ENCODE peak calls at places on chromosomes 6 and 20, in seven cellular contexts. U is mesenchymal stem cell, E is neuronal stem cell, L is H9, V is IMR-90, W is H1, N is trophoblast cell. A is an unnamed sample.

GRCh38 chr6:107730106-107730505 is 94.0 kb downstream of the SCML4 start:
- DNase-seq in U (no peak), E (no peak), L (no peak), V (no peak), W (no peak), N (no peak), A (no peak)

GRCh38 chr20:63058696-63059335 is 52.1 kb upstream of the BHLHE23 start:
- DNase-seq in U (no peak), E (no peak), L (peak), V (no peak), W (peak), N (no peak), A (peak)

GRCh38 chr6:27088068-27088467 is 159.4 kb upstream of the PRSS16 start:
- DNase-seq in U (no peak), E (no peak), L (no peak), V (no peak), W (no peak), N (no peak), A (no peak)

GRCh38 chr20:7459123-7459522 is 481.1 kb downstream of the HAO1 start:
- DNase-seq in U (peak), E (no peak), L (no peak), V (no peak), W (no peak), N (no peak), A (no peak)

GRCh38 chr20:58722877-58723627 is 30.5 kb downstream of the NPEPL1 start:
- DNase-seq in U (no peak), E (no peak), L (no peak), V (no peak), W (peak), N (no peak), A (no peak)

GRCh38 chr6:43728586-43728985 is 41.0 kb upstream of the MRPS18A start:
- DNase-seq in U (no peak), E (no peak), L (no peak), V (no peak), W (no peak), N (no peak), A (no peak)

GRCh38 chr6:163750436-163751031 is 336.0 kb downstream of the QKI start:
- DNase-seq in U (no peak), E (no peak), L (no peak), V (no peak), W (no peak), N (no peak), A (no peak)

GRCh38 chr20:60011512-60012507 is 53.6 kb downstream of the CDH26 start:
- DNase-seq in U (no peak), E (no peak), L (no peak), V (no peak), W (no peak), N (no peak), A (no peak)

GRCh38 chr20:2809690-2810089 is 5.1 kb upstream of the C20orf141 start:
- DNase-seq in U (no peak), E (no peak), L (no peak), V (no peak), W (no peak), N (peak), A (no peak)

GRCh38 chr6:116111552-116112528 is 11.2 kb downstream of the NT5DC1 start:
- DNase-seq in U (peak), E (no peak), L (peak), V (peak), W (peak), N (peak), A (peak)

GRCh38 chr6:53273356-53273755 is 75.4 kb downstream of the ELOVL5 start:
- DNase-seq in U (no peak), E (no peak), L (no peak), V (no peak), W (no peak), N (no peak), A (no peak)

GRCh38 chr6:143971453-143971852 is 36.6 kb downstream of the PLAGL1 start:
- DNase-seq in U (no peak), E (no peak), L (no peak), V (peak), W (no peak), N (no peak), A (no peak)

GRCh38 chr6:117783280-117783679 is 108.0 kb downstream of the NUS1 start:
- DNase-seq in U (no peak), E (peak), L (no peak), V (no peak), W (no peak), N (no peak), A (peak)

GRCh38 chr6:128725271-128726233 is 157.4 kb upstream of the LAMA2 start:
- DNase-seq in U (peak), E (peak), L (no peak), V (peak), W (no peak), N (peak), A (peak)

GRCh38 chr6:10518461-10519216 is 2.5 kb upstream of the GCNT2 start:
- DNase-seq in U (peak), E (no peak), L (no peak), V (peak), W (no peak), N (peak), A (peak)

GRCh38 chr6:94376876-94377275 is 957.5 kb upstream of the EPHA7 start:
- DNase-seq in U (peak), E (no peak), L (no peak), V (no peak), W (no peak), N (no peak), A (no peak)

GRCh38 chr20:61849822-61850221 is 215.9 kb downstream of the TAF4 start:
- DNase-seq in U (no peak), E (no peak), L (no peak), V (no peak), W (no peak), N (no peak), A (no peak)

GRCh38 chr6:658244-658643 is 1.3 kb upstream of the HUS1B start:
- DNase-seq in U (peak), E (no peak), L (no peak), V (peak), W (no peak), N (peak), A (no peak)

GRCh38 chr6:139981810-139982550 is 607.5 kb upstream of the CITED2 start:
- DNase-seq in U (peak), E (peak), L (peak), V (peak), W (no peak), N (peak), A (peak)

GRCh38 chr20:10578607-10579006 is 95.2 kb downstream of the JAG1 start:
- DNase-seq in U (peak), E (no peak), L (no peak), V (peak), W (no peak), N (no peak), A (no peak)

GRCh38 chr6:160573943-160574342 is 90.1 kb downstream of the LPA start:
- DNase-seq in U (no peak), E (no peak), L (no peak), V (no peak), W (no peak), N (no peak), A (no peak)

GRCh38 chr6:130912451-130912850 is 85.2 kb downstream of the SMLR1 start:
- DNase-seq in U (no peak), E (no peak), L (no peak), V (no peak), W (no peak), N (no peak), A (no peak)

GRCh38 chr20:10747019-10747418 is 73.2 kb upstream of the JAG1 start:
- DNase-seq in U (no peak), E (peak), L (no peak), V (no peak), W (no peak), N (peak), A (no peak)

GRCh38 chr6:157649311-157650260 is 173.5 kb upstream of the SNX9 start:
- DNase-seq in U (no peak), E (no peak), L (no peak), V (no peak), W (no peak), N (no peak), A (no peak)

GRCh38 chr6:109059591-109060021 is 35.0 kb downstream of the SESN1 start:
- DNase-seq in U (peak), E (no peak), L (no peak), V (peak), W (no peak), N (no peak), A (no peak)

GRCh38 chr6:80343511-80343910 is 237.0 kb downstream of the BCKDHB start:
- DNase-seq in U (no peak), E (no peak), L (no peak), V (peak), W (no peak), N (no peak), A (no peak)

GRCh38 chr6:141265748-141266647 is 866.7 kb upstream of the GJE1 start:
- DNase-seq in U (no peak), E (no peak), L (no peak), V (no peak), W (no peak), N (no peak), A (peak)

GRCh38 chr6:142872376-142872775 is 72.6 kb downstream of the HIVEP2 start:
- DNase-seq in U (no peak), E (no peak), L (no peak), V (peak), W (no peak), N (no peak), A (no peak)

GRCh38 chr6:116136933-116137340 is 11.0 kb upstream of the COL10A1 start:
- DNase-seq in U (no peak), E (no peak), L (no peak), V (no peak), W (no peak), N (no peak), A (no peak)

GRCh38 chr20:16701296-16701695 is 28.5 kb upstream of the SNRPB2 start:
- DNase-seq in U (no peak), E (no peak), L (peak), V (no peak), W (no peak), N (peak), A (peak)

GRCh38 chr6:143119260-143119659 is 58.6 kb downstream of the AIG1 start:
- DNase-seq in U (no peak), E (no peak), L (no peak), V (no peak), W (no peak), N (no peak), A (no peak)

GRCh38 chr6:30754631-30755030 is 10.3 kb upstream of the IER3 start:
- DNase-seq in U (peak), E (no peak), L (no peak), V (peak), W (no peak), N (no peak), A (no peak)

GRCh38 chr20:8853805-8854338 is 215.0 kb upstream of the PLCB4 start:
- DNase-seq in U (peak), E (peak), L (peak), V (peak), W (no peak), N (peak), A (peak)

GRCh38 chr20:40763646-40764295 is 74.7 kb upstream of the MAFB start:
- DNase-seq in U (no peak), E (no peak), L (no peak), V (no peak), W (no peak), N (no peak), A (no peak)

GRCh38 chr20:34065260-34065659 is 46.8 kb downstream of the EIF2S2 start:
- DNase-seq in U (peak), E (no peak), L (no peak), V (peak), W (no peak), N (no peak), A (peak)

GRCh38 chr20:23245553-23246128 is 105.0 kb upstream of the NXT1 start:
- DNase-seq in U (peak), E (no peak), L (peak), V (peak), W (peak), N (peak), A (peak)

GRCh38 chr6:89162047-89162371 is 16.2 kb downstream of the PM20D2 start:
- DNase-seq in U (no peak), E (no peak), L (no peak), V (no peak), W (no peak), N (no peak), A (no peak)
- H2BK120ac ChIP-seq in U (no peak), E (no peak), L (no peak), V (no peak), W (no peak), N (no peak), A (no peak)

DNA sequence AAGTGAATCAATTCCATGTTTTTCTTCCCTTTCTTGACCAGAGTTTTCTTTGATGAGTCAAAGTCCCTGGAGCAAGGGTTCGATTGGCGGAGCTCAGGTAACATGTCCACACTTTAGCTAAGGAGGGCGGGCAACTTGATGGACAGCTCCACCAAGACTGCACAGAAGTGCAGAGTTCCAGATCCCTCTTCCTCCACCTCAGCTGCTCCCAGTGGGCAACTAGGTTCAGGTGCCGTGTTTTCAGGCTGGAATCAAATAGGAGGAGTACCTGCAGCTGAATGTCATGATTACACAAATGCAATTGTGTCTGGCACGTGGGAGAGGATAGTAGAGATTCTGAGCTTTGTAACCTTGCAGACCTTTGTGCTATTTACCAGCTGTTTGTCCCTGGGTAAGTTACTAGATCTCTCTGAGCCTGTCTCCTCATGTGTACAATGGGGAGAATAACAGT is 1.9 kb upstream of the ELMO2 start:
- DNase-seq in U (no peak), E (no peak), L (no peak), V (no peak), W (no peak), N (no peak), A (no peak)
- H2BK120ac ChIP-seq in U (no peak), E (no peak), L (no peak), V (no peak), W (no peak), N (no peak), A (no peak)

GRCh38 chr6:11919771-11920440 is 92.2 kb upstream of the HIVEP1 start:
- DNase-seq in U (peak), E (no peak), L (no peak), V (no peak), W (no peak), N (peak), A (no peak)

GRCh38 chr6:11918021-11918738 is 93.9 kb upstream of the HIVEP1 start:
- DNase-seq in U (peak), E (no peak), L (no peak), V (peak), W (no peak), N (no peak), A (no peak)

GRCh38 chr6:11921017-11921438 is 91.1 kb upstream of the HIVEP1 start:
- DNase-seq in U (peak), E (no peak), L (peak), V (peak), W (no peak), N (peak), A (peak)

GRCh38 chr6:11918739-11919605 is 93.1 kb upstream of the HIVEP1 start:
- DNase-seq in U (no peak), E (no peak), L (no peak), V (peak), W (no peak), N (no peak), A (no peak)

GRCh38 chr6:11920566-11920965 is 91.5 kb upstream of the HIVEP1 start:
- DNase-seq in U (no peak), E (no peak), L (no peak), V (no peak), W (no peak), N (no peak), A (no peak)
- H2BK120ac ChIP-seq in U (no peak), E (no peak), L (no peak), V (peak), W (no peak), N (no peak), A (no peak)

GRCh38 chr6:112401083-112401482 is 54.0 kb downstream of the RFPL4B start:
- DNase-seq in U (no peak), E (no peak), L (no peak), V (no peak), W (no peak), N (no peak), A (no peak)

GRCh38 chr6:112396221-112396620 is 49.1 kb downstream of the RFPL4B start:
- DNase-seq in U (no peak), E (no peak), L (no peak), V (peak), W (no peak), N (no peak), A (no peak)

GRCh38 chr6:112398686-112399085 is 51.6 kb downstream of the RFPL4B start:
- DNase-seq in U (no peak), E (no peak), L (peak), V (no peak), W (no peak), N (no peak), A (no peak)

GRCh38 chr6:112400282-112400681 is 53.2 kb downstream of the RFPL4B start:
- DNase-seq in U (no peak), E (no peak), L (no peak), V (no peak), W (no peak), N (no peak), A (no peak)
- H2BK120ac ChIP-seq in U (no peak), E (no peak), L (no peak), V (no peak), W (no peak), N (no peak), A (no peak)

GRCh38 chr6:29491574-29491973 is 3.8 kb upstream of the MAS1L start:
- DNase-seq in U (no peak), E (no peak), L (peak), V (no peak), W (peak), N (no peak), A (peak)
- H2BK120ac ChIP-seq in U (no peak), E (no peak), L (no peak), V (no peak), W (no peak), N (no peak), A (no peak)